ENCODE peak calls at places on chromosomes 2 and 18, in seven cellular contexts. L is nephron progenitor cell, J is substantia nigra, G is AG04449, T is mucosa of gallbladder, A is NCI-H345, K is Caki2. P is an unnamed sample.
A peak's percentile ranks its signal among the peaks of the same experiment; 100 is the strongest.

GRCh38 chr2:98872526-98872925 is 63.5 kb downstream of the CRACDL start:
- DNase-seq in L (no peak), J (no peak), G (no peak), T (no peak), A (no peak), K (no peak), P (no peak)

GRCh38 chr2:104378853-104379374 is 475.0 kb upstream of the POU3F3 start:
- DNase-seq in L (peak; percentile 11), J (peak; percentile 6), G (no peak), T (peak; percentile 27), A (no peak), K (peak; percentile 73), P (peak; percentile 59)

GRCh38 chr18:8416212-8417019 is 192.8 kb upstream of the RAB12 start:
- DNase-seq in L (no peak), J (no peak), G (no peak), T (no peak), A (no peak), K (no peak), P (no peak)

GRCh38 chr2:56130463-56131070 is 53.2 kb upstream of the CCDC85A start:
- DNase-seq in L (peak; percentile 27), J (no peak), G (peak; percentile 3), T (peak; percentile 32), A (peak; percentile 33), K (no peak), P (no peak)

GRCh38 chr2:157839162-157839801 is 36.8 kb downstream of the ACVR1 start:
- DNase-seq in L (peak; percentile 64), J (no peak), G (no peak), T (no peak), A (peak; percentile 95), K (peak; percentile 67), P (no peak)

GRCh38 chr18:24086082-24086481 is 52.8 kb upstream of the CABYR start:
- DNase-seq in L (no peak), J (no peak), G (no peak), T (no peak), A (peak; percentile 49), K (no peak), P (no peak)

GRCh38 chr2:227717687-227718567 is at the start of gene SLC19A3:
- DNase-seq in L (peak; percentile 88), J (peak; percentile 56), G (no peak), T (peak; percentile 94), A (peak; percentile 54), K (peak; percentile 70), P (peak; percentile 97)

GRCh38 chr2:74741076-74741460 is 87.0 kb downstream of the SEMA4F start:
- DNase-seq in L (no peak), J (no peak), G (no peak), T (no peak), A (no peak), K (no peak), P (no peak)

P was measured in mucosa of descending colon.